ENCODE peak calls at places on chromosome 16, in five cellular contexts. R, Y, M, G and P are unnamed samples.

GRCh38 chr16:24993722-24994686 is 21.2 kb downstream of the ARHGAP17 start:
- DNase-seq in R (peak; percentile 96), Y (no peak), M (no peak), G (no peak), P (peak; percentile 96)

GRCh38 chr16:4612977-4613635 is 1.6 kb downstream of the UBALD1 start:
- DNase-seq in R (no peak), Y (no peak), M (no peak), G (no peak), P (no peak)

GRCh38 chr16:2825899-2826298 is 4.2 kb upstream of the ZG16B start:
- DNase-seq in R (no peak), Y (no peak), M (no peak), G (no peak), P (no peak)

GRCh38 chr16:48441863-48442279 is 56.7 kb upstream of the SIAH1 start:
- DNase-seq in R (no peak), Y (no peak), M (no peak), G (no peak), P (no peak)

GRCh38 chr16:88062341-88062861 is 111.2 kb downstream of the BANP start:
- DNase-seq in R (peak; percentile 82), Y (peak; percentile 85), M (no peak), G (peak; percentile 38), P (peak; percentile 78)

GRCh38 chr16:11133344-11133921 is 122.6 kb downstream of the SOCS1 start:
- DNase-seq in R (peak; percentile 97), Y (peak; percentile 94), M (no peak), G (peak; percentile 91), P (peak; percentile 96)

GRCh38 chr16:56600398-56600999 is 7.9 kb upstream of the MT2A start:
- DNase-seq in R (no peak), Y (no peak), M (no peak), G (no peak), P (peak; percentile 66)

GRCh38 chr16:82082543-82083244 is 47.6 kb downstream of the HSD17B2 start:
- DNase-seq in R (peak; percentile 60), Y (no peak), M (no peak), G (no peak), P (peak; percentile 52)

GRCh38 chr16:728131-728889 is 1.4 kb downstream of the HAGHL start:
- DNase-seq in R (peak; percentile 63), Y (no peak), M (no peak), G (peak; percentile 57), P (peak; percentile 78)

GRCh38 chr16:1007284-1007850 is 25.8 kb downstream of the SOX8 start:
- DNase-seq in R (no peak), Y (no peak), M (no peak), G (no peak), P (no peak)

GRCh38 chr16:86578499-86579267 is at the start of gene FOXL1:
- DNase-seq in R (no peak), Y (no peak), M (no peak), G (peak; percentile 46), P (peak; percentile 80)

GRCh38 chr16:66512589-66513404 is 37.1 kb downstream of the TK2 start:
- DNase-seq in R (peak; percentile 29), Y (no peak), M (no peak), G (no peak), P (no peak)

GRCh38 chr16:18811925-18812324 is 10.6 kb upstream of the ARL6IP1 start:
- DNase-seq in R (no peak), Y (no peak), M (no peak), G (no peak), P (no peak)

GRCh38 chr16:2023098-2023925 is 3.4 kb upstream of the NHERF2 start:
- DNase-seq in R (peak; percentile 47), Y (peak; percentile 90), M (peak; percentile 99), G (peak; percentile 96), P (peak; percentile 79)

GRCh38 chr16:67164599-67165061 is at the start of gene HSF4:
- DNase-seq in R (no peak), Y (no peak), M (no peak), G (no peak), P (no peak)

GRCh38 chr16:28110074-28110473 is 46.6 kb upstream of the GSG1L start:
- DNase-seq in R (no peak), Y (no peak), M (no peak), G (no peak), P (peak; percentile 79)

GRCh38 chr16:83878838-83879237 is 20.1 kb upstream of the MLYCD start:
- DNase-seq in R (peak; percentile 32), Y (no peak), M (no peak), G (no peak), P (peak; percentile 60)

GRCh38 chr16:58487566-58488351 is 12.2 kb upstream of the NDRG4 start:
- DNase-seq in R (peak; percentile 52), Y (peak; percentile 84), M (peak; percentile 65), G (peak; percentile 73), P (peak; percentile 67)

GRCh38 chr16:29820271-29820701 is at the start of gene MVP:
- DNase-seq in R (no peak), Y (peak; percentile 82), M (no peak), G (peak; percentile 75), P (peak; percentile 57)

GRCh38 chr16:31214705-31215286 is 877 bp downstream of the TRIM72 start:
- DNase-seq in R (no peak), Y (no peak), M (no peak), G (no peak), P (no peak)

GRCh38 chr16:11914759-11915643 is 755 bp downstream of the GSPT1 start:
- DNase-seq in R (peak; percentile 14), Y (no peak), M (peak; percentile 2), G (peak; percentile 15), P (peak; percentile 28)

GRCh38 chr16:278863-279366 is 1.5 kb upstream of the ARHGDIG start:
- DNase-seq in R (peak; percentile 29), Y (no peak), M (no peak), G (no peak), P (peak; percentile 17)

GRCh38 chr16:11063432-11064201 is 119.3 kb downstream of the CLEC16A start:
- DNase-seq in R (no peak), Y (no peak), M (no peak), G (no peak), P (no peak)

GRCh38 chr16:17460890-17461289 is 9.9 kb downstream of the XYLT1 start:
- DNase-seq in R (no peak), Y (no peak), M (no peak), G (no peak), P (no peak)

GRCh38 chr16:6932871-6933390 is 399.7 kb upstream of the RBFOX1 start:
- DNase-seq in R (no peak), Y (no peak), M (no peak), G (no peak), P (no peak)

GRCh38 chr16:88558457-88559442 is 11.5 kb upstream of the ZC3H18 start:
- DNase-seq in R (peak; percentile 16), Y (peak; percentile 68), M (no peak), G (peak; percentile 80), P (peak; percentile 43)

GRCh38 chr16:53489754-53490153 is 13.3 kb downstream of the AKTIP start:
- DNase-seq in R (no peak), Y (no peak), M (no peak), G (no peak), P (no peak)

GRCh38 chr16:82801361-82801760 is 174.6 kb downstream of the CDH13 start:
- DNase-seq in R (peak; percentile 64), Y (no peak), M (no peak), G (no peak), P (peak; percentile 67)

GRCh38 chr16:841455-842060 is 41.0 kb upstream of the GNG13 start:
- DNase-seq in R (no peak), Y (no peak), M (no peak), G (no peak), P (no peak)

GRCh38 chr16:1781758-1782407 is 488 bp downstream of the SPSB3 start:
- DNase-seq in R (no peak), Y (no peak), M (no peak), G (no peak), P (peak; percentile 6)

GRCh38 chr16:89779917-89780316 is 36.5 kb downstream of the FANCA start:
- DNase-seq in R (no peak), Y (no peak), M (no peak), G (no peak), P (no peak)

GRCh38 chr16:3073448-3073847 is 8.0 kb downstream of the IL32 start:
- DNase-seq in R (no peak), Y (no peak), M (no peak), G (no peak), P (no peak)